ENCODE peak calls at places on chromosomes 3 and 15, in nine cellular contexts. E is esophagus squamous epithelium, W is lung, A is IMR-90, P is A549, T is SJSA1, I is suprapubic skin, B is aorta, H is MM.1S. U is an unnamed sample. For H3K4me1 and H3K9me3, the result is how much of the 10 kb centered on the place peaks cover.

GRCh38 chr15:101676965-101677364 is 24.8 kb upstream of the TM2D3 start:
- DNase-seq in E (no peak), W (no peak), A (peak), P (no peak), T (peak), I (no peak), B (no peak), H (no peak), U (no peak)

GRCh38 chr3:122996038-122996580 is 31.5 kb downstream of the SEMA5B start:
- DNase-seq in E (no peak), W (no peak), A (no peak), P (no peak), T (no peak), I (no peak), B (peak), H (no peak), U (no peak)

GRCh38 chr3:186570096-186570940 is at the start of gene DNAJB11:
- DNase-seq in E (peak), W (peak), A (peak), P (peak), T (peak), I (peak), B (peak), H (peak), U (peak)

GRCh38 chr15:100929641-100930042 is 10.5 kb downstream of the LRRK1 start:
- DNase-seq in E (no peak), W (no peak), A (no peak), P (no peak), T (peak), I (no peak), B (no peak), H (no peak), U (no peak)

GRCh38 chr3:65619391-65620298 is 419.1 kb downstream of the MAGI1 start:
- DNase-seq in E (no peak), W (no peak), A (peak), P (no peak), T (no peak), I (no peak), B (no peak), H (no peak), U (no peak)

GRCh38 chr3:182315313-182315712 is 478.0 kb upstream of the ATP11B start:
- DNase-seq in E (no peak), W (no peak), A (no peak), P (no peak), T (no peak), I (no peak), B (no peak), H (no peak), U (no peak)

GRCh38 chr3:50323614-50324199 is 1.2 kb upstream of the HYAL2 start:
- DNase-seq in E (no peak), W (no peak), A (no peak), P (no peak), T (no peak), I (no peak), B (peak), H (no peak), U (no peak)

GRCh38 chr15:66169023-66169422 is 84.5 kb downstream of the MEGF11 start:
- DNase-seq in E (no peak), W (no peak), A (no peak), P (no peak), T (no peak), I (no peak), B (no peak), H (no peak), U (no peak)

GRCh38 chr3:125681146-125681545 is 85.8 kb upstream of the OSBPL11 start:
- DNase-seq in E (no peak), W (no peak), A (no peak), P (no peak), T (no peak), I (no peak), B (no peak), H (no peak), U (no peak)

GRCh38 chr3:115239717-115240116 is 92.6 kb upstream of the ZBTB20 start:
- DNase-seq in E (no peak), W (peak), A (peak), P (peak), T (peak), I (peak), B (peak), H (no peak), U (no peak)

GRCh38 chr3:15332405-15333098 is at the start of gene SH3BP5:
- DNase-seq in E (no peak), W (peak), A (peak), P (peak), T (peak), I (peak), B (peak), H (peak), U (peak)

GRCh38 chr3:114394551-114394950 is 100.7 kb downstream of the TIGIT start:
- DNase-seq in E (no peak), W (no peak), A (no peak), P (no peak), T (no peak), I (no peak), B (no peak), H (no peak), U (no peak)

GRCh38 chr15:39720721-39721611 is 61.7 kb downstream of the FSIP1 start:
- DNase-seq in E (no peak), W (no peak), A (peak), P (no peak), T (no peak), I (no peak), B (no peak), H (no peak), U (no peak)

GRCh38 chr3:165669967-165670366 is 167.3 kb downstream of the BCHE start:
- DNase-seq in E (no peak), W (no peak), A (no peak), P (no peak), T (no peak), I (no peak), B (no peak), H (no peak), U (no peak)

GRCh38 chr15:31483053-31483923 is 156.7 kb downstream of the KLF13 start:
- DNase-seq in E (no peak), W (no peak), A (no peak), P (no peak), T (peak), I (peak), B (no peak), H (no peak), U (peak)

GRCh38 chr15:75420698-75421097 is 30.8 kb downstream of the SIN3A start:
- DNase-seq in E (no peak), W (no peak), A (peak), P (no peak), T (no peak), I (no peak), B (no peak), H (no peak), U (no peak)

DNA sequence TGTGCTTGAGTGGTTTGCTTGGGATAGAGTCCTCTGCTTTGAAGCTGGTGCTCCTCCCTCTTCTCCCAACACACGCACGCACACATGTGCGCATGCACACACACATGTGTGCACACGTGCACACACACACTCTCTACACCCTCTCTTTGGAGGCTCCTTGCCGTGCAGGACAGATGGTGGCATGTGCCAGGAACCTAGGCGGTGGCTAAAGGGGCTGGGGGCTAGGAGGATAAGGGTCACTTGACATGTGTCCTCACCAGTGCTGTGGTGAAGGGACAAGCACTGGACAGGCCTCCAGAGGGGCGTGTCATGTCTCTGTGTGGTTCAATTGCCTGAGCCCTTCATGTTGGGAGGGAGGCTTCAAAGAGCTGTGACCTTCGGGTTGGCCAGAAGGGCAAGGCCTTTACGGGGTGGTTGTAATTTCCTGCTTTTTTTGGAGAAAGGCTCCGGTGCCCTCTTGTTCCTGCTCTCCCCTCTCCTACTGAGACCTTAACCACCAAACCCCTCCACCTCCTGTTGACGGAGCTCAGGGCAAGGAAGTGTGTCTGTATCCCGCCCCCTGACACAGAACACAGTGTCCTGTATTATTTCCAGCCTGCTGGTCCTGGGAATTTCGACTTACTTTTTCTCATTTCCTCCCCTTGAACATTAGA is 285.1 kb upstream of the ROPN1 start:
- DNase-seq in E (no peak), W (no peak), A (no peak), P (no peak), T (no peak), I (no peak), B (no peak), H (no peak), U (no peak)
- H3K4me1 ChIP-seq in E (under half), W (under half), A (under half), P (under half), T (under half), I (under half), B (under half), H (under half), U (under half)

DNA sequence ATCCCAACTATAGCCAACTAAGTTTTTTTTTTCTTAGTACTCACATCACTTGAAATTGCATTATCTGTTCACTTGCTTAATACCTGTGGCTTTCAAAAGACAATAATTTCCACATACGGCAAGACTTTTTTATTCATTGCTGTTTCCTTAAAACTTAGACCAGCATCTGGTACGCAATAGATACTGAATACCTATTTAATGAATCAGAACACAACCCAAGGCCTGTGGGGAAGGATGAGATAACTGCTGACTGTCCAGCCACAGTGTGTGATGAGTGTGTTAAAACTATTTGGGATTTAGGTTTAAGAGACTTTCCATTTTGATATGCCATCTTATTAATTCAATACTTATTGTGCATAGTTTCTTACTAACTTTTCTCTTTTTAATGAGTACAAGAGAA is 988.7 kb downstream of the NTRK3 start:
- DNase-seq in E (no peak), W (no peak), A (peak), P (no peak), T (no peak), I (no peak), B (no peak), H (no peak), U (no peak)
- H3K9me3 ChIP-seq in E (under half), W (under half), A (under half), P (under half), T (under half), I (under half), B (under half), H (under half), U (under half)

DNA sequence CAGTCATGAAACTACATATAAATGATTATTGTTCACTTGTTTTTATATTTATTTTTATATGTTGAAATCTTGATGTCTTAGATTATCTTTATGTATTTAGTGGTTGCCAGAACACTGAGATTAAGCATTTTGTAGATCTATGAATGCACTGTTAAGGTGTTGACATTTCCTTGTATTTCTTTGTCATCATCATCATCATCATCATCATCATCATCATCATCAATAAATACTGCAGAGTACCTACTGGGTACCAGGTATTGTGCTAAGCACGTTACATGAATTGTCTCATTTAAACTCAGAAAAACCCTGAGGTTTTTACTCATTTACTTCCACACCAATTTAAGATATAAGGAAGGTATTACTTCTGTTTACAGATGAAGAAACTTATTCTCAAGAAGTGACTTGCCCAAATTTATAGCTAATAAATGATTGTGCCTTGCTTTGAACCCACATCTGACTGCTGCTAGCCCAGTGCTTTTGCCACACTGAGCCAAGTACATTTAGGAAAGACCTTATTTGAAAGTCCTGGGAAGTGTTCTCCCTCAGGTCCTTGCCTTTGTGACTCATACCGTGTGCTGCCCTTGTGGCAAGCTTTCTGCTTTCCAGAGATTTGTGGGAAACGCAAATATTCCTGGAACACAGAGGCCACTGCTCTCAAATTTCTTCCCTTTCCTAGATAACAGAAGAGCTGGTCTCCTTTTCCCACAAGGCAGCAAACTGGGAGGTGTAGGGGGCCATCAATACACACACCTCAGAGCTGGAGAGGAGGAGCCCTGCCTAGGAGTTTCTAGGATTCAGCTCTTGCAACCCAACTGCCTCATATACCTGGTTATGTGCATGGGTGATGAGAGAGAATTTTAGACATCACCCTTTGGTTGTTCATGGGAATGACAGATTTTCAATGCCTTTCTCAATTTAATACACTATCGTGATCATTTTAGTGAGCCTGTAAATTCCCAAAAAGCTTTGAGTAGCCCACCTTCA is 115.4 kb upstream of the C15orf61 start:
- DNase-seq in E (no peak), W (no peak), A (peak), P (peak), T (no peak), I (no peak), B (no peak), H (no peak), U (no peak)
- H3K27ac ChIP-seq in E (no peak), W (no peak), A (no peak), P (no peak), T (no peak), I (no peak), B (no peak), H (no peak), U (no peak)

GRCh38 chr3:99644741-99645140 is 6.3 kb downstream of the COL8A1 start:
- DNase-seq in E (no peak), W (no peak), A (no peak), P (no peak), T (no peak), I (no peak), B (no peak), H (no peak), U (no peak)
- H3K4me1 ChIP-seq in E (under half), W (under half), A (under half), P (under half), T (half or more), I (under half), B (under half), H (under half), U (under half)

U was measured in naive thymus-derived CD4-positive, alpha-beta T cell.